ENCODE peak calls at places on chromosomes 5 and 9, in five cellular contexts. U is HCT116, F is DND-41, V is neural progenitor cell, E is PC-9. K is an unnamed sample.

GRCh38 chr9:4740373-4740622 is 704 bp downstream of the AK3 start:
- DNase-seq in U (no peak), F (no peak), V (no peak), E (no peak), K (no peak)

GRCh38 chr5:72783354-72783753 is 33.1 kb upstream of the TNPO1 start:
- DNase-seq in U (no peak), F (no peak), V (no peak), E (no peak), K (no peak)

GRCh38 chr5:132055808-132056609 is 4.4 kb upstream of the IL3 start:
- DNase-seq in U (no peak), F (peak), V (no peak), E (no peak), K (no peak)

GRCh38 chr5:73858786-73859185 is 232.8 kb downstream of the ARHGEF28 start:
- DNase-seq in U (no peak), F (no peak), V (no peak), E (no peak), K (no peak)

GRCh38 chr5:171984748-171985419 is 21.6 kb downstream of the FBXW11 start:
- DNase-seq in U (no peak), F (peak), V (no peak), E (no peak), K (no peak)

GRCh38 chr9:137180491-137180890 is 7.9 kb downstream of the ANAPC2 start:
- DNase-seq in U (no peak), F (no peak), V (no peak), E (no peak), K (no peak)

GRCh38 chr9:18189876-18190670 is 283.9 kb upstream of the ADAMTSL1 start:
- DNase-seq in U (no peak), F (no peak), V (no peak), E (no peak), K (no peak)

GRCh38 chr9:126337690-126338426 is 11.2 kb downstream of the MVB12B start:
- DNase-seq in U (no peak), F (no peak), V (no peak), E (no peak), K (no peak)

GRCh38 chr9:104747565-104748358 is at the start of gene NIPSNAP3A:
- DNase-seq in U (peak), F (peak), V (peak), E (peak), K (no peak)

GRCh38 chr5:65722575-65723424 is 795 bp downstream of the NLN start:
- DNase-seq in U (peak), F (peak), V (peak), E (peak), K (no peak)

GRCh38 chr9:89408628-89409101 is 89.2 kb downstream of the SEMA4D start:
- DNase-seq in U (no peak), F (peak), V (no peak), E (no peak), K (no peak)

GRCh38 chr5:137957948-137958347 is 68.7 kb downstream of the PKD2L2 start:
- DNase-seq in U (no peak), F (no peak), V (no peak), E (no peak), K (no peak)

GRCh38 chr9:85045271-85045670 is 375.7 kb downstream of the NTRK2 start:
- DNase-seq in U (no peak), F (no peak), V (no peak), E (no peak), K (no peak)

GRCh38 chr5:145680744-145681143 is 154.4 kb downstream of the PRELID2 start:
- DNase-seq in U (no peak), F (no peak), V (no peak), E (no peak), K (no peak)

GRCh38 chr9:134698587-134699342 is 57.2 kb downstream of the COL5A1 start:
- DNase-seq in U (peak), F (peak), V (peak), E (no peak), K (no peak)

GRCh38 chr5:81006955-81007636 is 46.9 kb downstream of the RASGRF2 start:
- DNase-seq in U (no peak), F (peak), V (no peak), E (no peak), K (no peak)

GRCh38 chr5:112854651-112855050 is 6.4 kb upstream of the SRP19 start:
- DNase-seq in U (no peak), F (no peak), V (no peak), E (no peak), K (no peak)

GRCh38 chr5:474826-475661 is 32.1 kb downstream of the EXOC3 start:
- DNase-seq in U (no peak), F (no peak), V (no peak), E (no peak), K (no peak)
- TF ChIP-seq EZH2 in U (no peak), F (no peak), V (peak), E (no peak), K (no peak)

GRCh38 chr5:76693141-76693540 is 22.8 kb upstream of the F2R start:
- DNase-seq in U (no peak), F (no peak), V (no peak), E (no peak), K (no peak)

GRCh38 chr5:76692651-76693050 is 23.3 kb upstream of the F2R start:
- DNase-seq in U (no peak), F (no peak), V (no peak), E (no peak), K (no peak)

GRCh38 chr5:76691470-76692273 is 24.3 kb upstream of the F2R start:
- DNase-seq in U (no peak), F (no peak), V (peak), E (no peak), K (no peak)

GRCh38 chr5:76690704-76691469 is 25.0 kb upstream of the F2R start:
- DNase-seq in U (no peak), F (no peak), V (no peak), E (peak), K (no peak)

GRCh38 chr5:76692274-76692540 is 23.7 kb upstream of the F2R start:
- DNase-seq in U (no peak), F (no peak), V (no peak), E (no peak), K (no peak)
- TF ChIP-seq EZH2 in U (no peak), F (no peak), V (no peak), E (no peak), K (no peak)

GRCh38 chr5:150192462-150192861 is 2.6 kb downstream of the SLC6A7 start:
- DNase-seq in U (no peak), F (no peak), V (no peak), E (no peak), K (no peak)
- TF ChIP-seq EZH2 in U (no peak), F (no peak), V (no peak), E (no peak), K (no peak)

DNA sequence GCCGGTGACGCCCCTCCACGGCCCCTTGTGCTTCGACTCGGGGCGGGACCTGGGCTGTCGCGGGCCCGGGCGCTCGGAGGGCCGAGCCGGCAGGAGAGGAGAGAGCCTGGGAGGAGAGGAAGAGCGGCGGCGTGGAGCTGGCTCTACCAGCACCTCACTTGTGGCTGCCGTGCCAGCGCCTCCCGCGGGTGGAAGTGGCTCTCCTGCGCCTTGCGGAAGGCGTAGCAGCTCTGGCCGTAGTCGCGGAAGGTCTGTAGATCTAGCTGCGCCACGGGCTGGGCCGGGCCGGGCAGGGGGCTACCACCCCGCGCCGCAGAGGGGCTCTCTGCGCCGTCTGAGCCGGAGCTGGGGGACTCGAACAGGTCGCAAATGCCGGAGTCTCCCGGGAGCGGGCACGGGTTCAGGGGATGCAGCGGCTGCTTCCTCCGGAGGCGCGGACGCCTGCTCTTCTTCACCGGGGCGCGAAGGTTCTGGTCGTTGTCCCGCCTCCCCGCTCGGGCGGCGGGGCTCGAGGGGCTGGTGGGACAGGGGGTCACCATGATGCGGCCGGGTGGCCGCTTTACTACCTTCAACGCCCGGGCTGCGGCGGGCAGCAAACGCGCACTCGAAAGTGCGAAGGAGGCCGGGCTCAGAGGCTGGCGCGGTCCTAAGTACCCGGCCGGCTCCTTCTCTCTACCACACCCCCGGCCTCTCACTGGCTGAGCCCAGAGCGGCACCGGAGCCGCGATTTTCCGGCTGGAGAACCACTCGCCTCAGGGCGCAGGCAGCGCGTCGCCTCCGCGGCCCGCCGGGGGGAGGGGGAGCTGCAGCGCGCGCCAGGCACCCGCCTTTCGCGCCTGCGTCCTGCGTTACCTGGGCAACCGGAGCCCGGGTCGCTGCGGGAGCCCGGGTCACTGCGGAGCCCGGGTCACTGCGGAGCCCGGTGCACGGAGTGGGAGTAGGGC is at the start of gene CCNO:
- DNase-seq in U (peak), F (peak), V (peak), E (peak), K (peak)
- TF ChIP-seq EZH2 in U (no peak), F (no peak), V (no peak), E (no peak), K (no peak)

DNA sequence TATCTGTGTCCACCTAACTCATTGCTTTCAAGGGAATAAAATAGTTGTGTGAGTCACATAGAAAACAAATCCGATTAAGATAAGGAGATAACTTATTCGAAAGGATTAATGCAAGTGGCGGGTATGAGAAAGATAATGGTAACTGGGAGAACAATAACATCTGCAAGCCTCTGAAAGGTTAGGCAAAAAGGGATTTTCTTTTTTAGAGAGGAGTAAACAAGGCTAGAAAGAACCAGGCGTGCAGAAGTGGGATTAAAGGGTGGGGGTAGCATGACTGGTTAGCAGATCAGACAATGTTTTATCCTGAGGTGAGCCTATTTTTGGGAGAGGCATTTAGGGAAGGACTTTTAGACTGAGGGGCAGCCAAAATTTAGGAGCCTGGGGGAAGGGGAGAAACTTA is 34.7 kb upstream of the JMY start:
- DNase-seq in U (no peak), F (no peak), V (peak), E (no peak), K (no peak)
- TF ChIP-seq EZH2 in U (no peak), F (no peak), V (no peak), E (no peak), K (no peak)

DNA sequence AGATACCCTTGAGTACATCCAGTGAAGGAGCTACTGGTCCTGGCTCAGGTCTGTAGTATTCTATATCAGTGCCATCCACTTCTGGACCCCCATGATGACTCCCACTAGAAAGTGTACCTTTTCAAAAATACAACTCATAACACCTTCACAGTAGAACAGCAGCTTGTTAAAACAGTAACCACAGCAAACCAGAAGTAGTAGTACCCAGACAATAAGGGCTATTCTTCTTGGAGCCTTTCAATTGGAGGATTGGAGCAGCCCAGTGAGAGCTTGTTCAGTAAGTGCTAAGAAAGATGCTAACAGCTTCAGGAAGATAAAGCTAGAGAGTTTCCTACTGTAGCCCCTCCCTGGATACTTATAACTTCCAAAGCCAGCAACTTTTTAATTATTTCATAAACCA is 10.1 kb downstream of the ARL14EPL start:
- DNase-seq in U (no peak), F (no peak), V (no peak), E (no peak), K (no peak)
- TF ChIP-seq EZH2 in U (no peak), F (no peak), V (no peak), E (no peak), K (no peak)

DNA sequence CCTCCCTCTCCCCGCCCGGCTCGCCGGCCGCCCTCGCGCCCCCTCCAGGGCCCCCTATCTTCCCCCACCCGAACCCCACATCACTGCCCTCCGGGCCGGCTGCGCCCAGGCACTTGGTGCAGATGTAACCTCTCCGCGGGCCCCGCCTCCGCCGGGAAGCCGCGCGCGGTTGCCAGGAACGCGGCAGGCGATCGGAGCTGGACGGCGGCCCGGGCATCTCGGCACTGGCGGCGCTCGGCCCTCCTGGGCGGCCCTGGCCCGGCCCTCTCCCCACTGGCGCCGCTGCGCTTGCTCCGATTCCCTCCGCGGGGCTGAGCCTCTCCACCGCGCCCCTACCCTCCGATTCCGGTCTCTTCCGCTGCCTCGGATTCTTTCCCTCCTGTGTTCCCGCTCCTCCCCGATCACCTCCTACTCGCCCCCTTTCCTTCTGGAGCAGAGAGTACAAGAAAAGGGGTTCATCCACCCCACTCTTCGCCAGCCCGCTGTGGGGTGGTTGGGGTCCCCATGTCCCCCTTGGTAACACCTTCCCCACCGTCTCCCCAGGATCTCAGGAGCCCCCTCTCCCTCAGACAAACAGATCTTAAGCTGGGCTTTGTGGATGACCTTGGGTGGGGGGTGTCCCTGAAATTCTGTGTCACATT is 70.6 kb downstream of the C9orf50 start:
- DNase-seq in U (no peak), F (no peak), V (peak), E (no peak), K (no peak)
- TF ChIP-seq EZH2 in U (no peak), F (no peak), V (no peak), E (no peak), K (no peak)

DNA sequence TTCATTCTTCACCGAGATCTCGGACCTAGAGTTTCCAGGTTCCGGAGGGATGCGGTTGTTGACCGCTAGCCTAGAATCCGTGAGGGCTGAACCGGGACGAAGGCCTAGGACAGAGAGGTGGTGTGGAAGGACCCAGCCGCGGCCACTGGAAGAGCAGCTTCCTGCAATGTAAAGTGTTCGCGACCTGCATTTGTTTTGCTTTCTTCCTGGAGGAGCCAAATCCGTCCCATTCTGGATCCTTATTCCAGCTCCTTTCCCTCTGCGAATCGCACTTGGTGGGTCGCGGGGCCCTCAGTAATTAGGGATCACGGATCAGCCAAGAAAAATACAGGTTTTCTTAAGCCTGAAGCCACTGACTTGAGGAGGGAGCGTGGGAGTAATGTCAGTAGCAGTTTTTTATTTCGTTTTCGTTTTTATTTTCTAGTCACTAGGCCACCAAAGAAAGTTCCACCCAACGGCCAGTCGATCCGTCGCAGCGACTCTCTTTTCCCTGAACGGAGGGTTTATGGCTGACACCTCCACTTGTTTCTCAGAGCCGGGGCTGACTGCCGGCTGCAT is 48.6 kb downstream of the ANXA2R start:
- DNase-seq in U (no peak), F (no peak), V (no peak), E (no peak), K (no peak)
- TF ChIP-seq EZH2 in U (no peak), F (no peak), V (no peak), E (no peak), K (no peak)

DNA sequence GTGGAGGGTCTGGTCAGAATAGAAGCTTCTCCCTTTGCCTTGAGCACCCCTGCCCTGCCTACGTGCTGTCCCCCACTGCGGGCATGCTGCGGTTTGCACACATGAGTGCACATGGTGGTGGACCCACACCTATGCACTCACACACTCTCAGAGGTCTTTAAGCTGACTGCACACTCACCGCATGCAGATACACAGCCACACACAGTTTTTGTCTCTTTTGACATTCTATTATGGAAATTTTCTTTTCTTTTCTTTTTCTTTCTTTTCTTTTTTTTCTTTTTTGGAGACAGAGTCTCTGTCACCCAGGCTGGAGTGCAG is 585 bp upstream of the ARID3C start:
- DNase-seq in U (no peak), F (no peak), V (no peak), E (no peak), K (no peak)
- TF ChIP-seq EZH2 in U (no peak), F (no peak), V (no peak), E (no peak), K (no peak)

GRCh38 chr5:96817496-96817895 is 9.8 kb upstream of the ERAP1 start:
- DNase-seq in U (no peak), F (peak), V (no peak), E (no peak), K (no peak)

GRCh38 chr5:96812851-96813250 is 5.1 kb upstream of the ERAP1 start:
- DNase-seq in U (no peak), F (no peak), V (no peak), E (no peak), K (no peak)

GRCh38 chr5:96819806-96820205 is 12.1 kb upstream of the ERAP1 start:
- DNase-seq in U (no peak), F (no peak), V (no peak), E (no peak), K (no peak)

GRCh38 chr5:96816991-96817390 is 9.2 kb upstream of the ERAP1 start:
- DNase-seq in U (no peak), F (peak), V (no peak), E (no peak), K (no peak)

GRCh38 chr5:96816430-96816939 is 8.7 kb upstream of the ERAP1 start:
- DNase-seq in U (no peak), F (peak), V (no peak), E (no peak), K (no peak)
- TF ChIP-seq EZH2 in U (no peak), F (no peak), V (no peak), E (no peak), K (no peak)

K was measured in SK-N-MC.